ENCODE peak calls at places on chromosomes 5 and 9, in eight cellular contexts. Y is A172, M is amniotic stem cell, U is hippocampal formation, P is kidney tubule cell, T is NCI-H524, A is AML-193, N is pancreas. G is an unnamed sample.

GRCh38 chr9:69719368-69719767 is 40.4 kb downstream of the PTAR1 start:
- DNase-seq in Y (no peak), M (no peak), U (no peak), P (no peak), T (no peak), A (no peak), N (no peak), G (no peak)

GRCh38 chr5:132363431-132364112 is 5.9 kb upstream of the SLC22A5 start:
- DNase-seq in Y (peak), M (peak), U (no peak), P (peak), T (no peak), A (no peak), N (no peak), G (peak)

GRCh38 chr5:122200894-122201293 is 71.5 kb downstream of the ZNF474 start:
- DNase-seq in Y (no peak), M (no peak), U (no peak), P (no peak), T (no peak), A (no peak), N (no peak), G (no peak)

GRCh38 chr9:137648396-137648795 is 29.6 kb downstream of the EHMT1 start:
- DNase-seq in Y (no peak), M (no peak), U (no peak), P (no peak), T (no peak), A (no peak), N (no peak), G (no peak)

GRCh38 chr9:134319306-134320194 is 6.7 kb upstream of the RXRA start:
- DNase-seq in Y (no peak), M (no peak), U (no peak), P (no peak), T (no peak), A (no peak), N (peak), G (no peak)

GRCh38 chr5:68264024-68264956 is 48.7 kb downstream of the PIK3R1 start:
- DNase-seq in Y (peak), M (no peak), U (no peak), P (peak), T (peak), A (no peak), N (no peak), G (no peak)

GRCh38 chr5:123350744-123351143 is 72.5 kb downstream of the CEP120 start:
- DNase-seq in Y (no peak), M (no peak), U (no peak), P (no peak), T (no peak), A (no peak), N (no peak), G (peak)

GRCh38 chr9:93577940-93578682 is 1.7 kb downstream of the PHF2 start:
- DNase-seq in Y (no peak), M (no peak), U (no peak), P (peak), T (no peak), A (no peak), N (no peak), G (no peak)

GRCh38 chr5:151675225-151675955 is 11.3 kb downstream of the SPARC start:
- DNase-seq in Y (peak), M (no peak), U (no peak), P (peak), T (no peak), A (no peak), N (no peak), G (no peak)

GRCh38 chr5:32276173-32276853 is 36.4 kb downstream of the MTMR12 start:
- DNase-seq in Y (peak), M (no peak), U (no peak), P (peak), T (no peak), A (peak), N (no peak), G (no peak)

GRCh38 chr9:34809504-34810186 is 99.7 kb upstream of the CCL21 start:
- DNase-seq in Y (no peak), M (no peak), U (no peak), P (peak), T (peak), A (no peak), N (peak), G (no peak)

GRCh38 chr5:178356459-178356872 is 123.9 kb upstream of the PHYKPL start:
- DNase-seq in Y (no peak), M (no peak), U (peak), P (no peak), T (no peak), A (no peak), N (no peak), G (no peak)

GRCh38 chr9:86907346-86907745 is 40.0 kb downstream of the GAS1 start:
- DNase-seq in Y (no peak), M (no peak), U (no peak), P (no peak), T (peak), A (no peak), N (no peak), G (no peak)

GRCh38 chr5:147690595-147690994 is 91.9 kb downstream of the JAKMIP2 start:
- DNase-seq in Y (no peak), M (no peak), U (no peak), P (peak), T (peak), A (no peak), N (no peak), G (peak)

GRCh38 chr5:169064093-169064492 is 236.8 kb downstream of the SLIT3 start:
- DNase-seq in Y (peak), M (no peak), U (no peak), P (peak), T (no peak), A (no peak), N (no peak), G (peak)

GRCh38 chr9:36867672-36868471 is 166.2 kb downstream of the PAX5 start:
- DNase-seq in Y (no peak), M (no peak), U (no peak), P (no peak), T (no peak), A (no peak), N (peak), G (no peak)

GRCh38 chr9:26530841-26531240 is 361.8 kb downstream of the CAAP1 start:
- DNase-seq in Y (no peak), M (no peak), U (no peak), P (no peak), T (no peak), A (no peak), N (no peak), G (no peak)

GRCh38 chr9:105254226-105254625 is 9.8 kb downstream of the SLC44A1 start:
- DNase-seq in Y (no peak), M (no peak), U (no peak), P (no peak), T (no peak), A (no peak), N (no peak), G (no peak)

G was measured in PC-3.